ENCODE peak calls at places on chromosomes 2 and 18, in nine cellular contexts. M is endodermal cell, A is SK-N-SH, S is astrocyte, N is cardiac muscle cell, E is heart left ventricle, G is neural progenitor cell, D is tibial artery, T is A549. Z is an unnamed sample.

GRCh38 chr18:37937287-37937686 is 371.7 kb upstream of the CELF4 start:
- DNase-seq in M (no peak), A (no peak), S (no peak), N (no peak), E (no peak), G (no peak), D (no peak), T (no peak), Z (no peak)

GRCh38 chr2:126953483-126953882 is 54.8 kb downstream of the TEX51 start:
- DNase-seq in M (no peak), A (no peak), S (no peak), N (no peak), E (no peak), G (no peak), D (no peak), T (no peak), Z (no peak)

GRCh38 chr2:10810175-10811161 is 2.1 kb downstream of the PDIA6 start:
- DNase-seq in M (peak; percentile 32), A (peak; percentile 72), S (peak; percentile 35), N (no peak), E (no peak), G (no peak), D (no peak), T (no peak), Z (peak; percentile 42)

GRCh38 chr2:98477506-98477905 is 32.8 kb downstream of the INPP4A start:
- DNase-seq in M (no peak), A (no peak), S (no peak), N (no peak), E (no peak), G (no peak), D (no peak), T (no peak), Z (no peak)

GRCh38 chr18:12338382-12338781 is 30.3 kb downstream of the TUBB6 start:
- DNase-seq in M (no peak), A (no peak), S (no peak), N (no peak), E (no peak), G (no peak), D (no peak), T (no peak), Z (no peak)

GRCh38 chr2:67825476-67825875 is 237.3 kb downstream of the C1D start:
- DNase-seq in M (no peak), A (no peak), S (peak; percentile 94), N (no peak), E (no peak), G (no peak), D (no peak), T (no peak), Z (peak; percentile 9)

GRCh38 chr18:21203842-21204241 is 38.2 kb upstream of the GREB1L start:
- DNase-seq in M (no peak), A (no peak), S (no peak), N (no peak), E (no peak), G (no peak), D (no peak), T (no peak), Z (no peak)

GRCh38 chr2:35293261-35293660 is 1062.3 kb upstream of the CRIM1 start:
- DNase-seq in M (peak; percentile 83), A (no peak), S (no peak), N (no peak), E (no peak), G (peak; percentile 79), D (no peak), T (no peak), Z (no peak)

GRCh38 chr2:66960161-66960560 is 437.0 kb upstream of the ETAA1 start:
- DNase-seq in M (no peak), A (no peak), S (no peak), N (no peak), E (peak; percentile 27), G (peak; percentile 6), D (no peak), T (no peak), Z (no peak)

GRCh38 chr18:80067897-80068296 is 33.7 kb downstream of the RBFA start:
- DNase-seq in M (no peak), A (no peak), S (no peak), N (no peak), E (no peak), G (no peak), D (no peak), T (no peak), Z (no peak)

GRCh38 chr2:158045362-158045761 is 56.3 kb upstream of the UPP2 start:
- DNase-seq in M (peak; percentile 68), A (no peak), S (no peak), N (no peak), E (no peak), G (peak; percentile 36), D (no peak), T (no peak), Z (no peak)

DNA sequence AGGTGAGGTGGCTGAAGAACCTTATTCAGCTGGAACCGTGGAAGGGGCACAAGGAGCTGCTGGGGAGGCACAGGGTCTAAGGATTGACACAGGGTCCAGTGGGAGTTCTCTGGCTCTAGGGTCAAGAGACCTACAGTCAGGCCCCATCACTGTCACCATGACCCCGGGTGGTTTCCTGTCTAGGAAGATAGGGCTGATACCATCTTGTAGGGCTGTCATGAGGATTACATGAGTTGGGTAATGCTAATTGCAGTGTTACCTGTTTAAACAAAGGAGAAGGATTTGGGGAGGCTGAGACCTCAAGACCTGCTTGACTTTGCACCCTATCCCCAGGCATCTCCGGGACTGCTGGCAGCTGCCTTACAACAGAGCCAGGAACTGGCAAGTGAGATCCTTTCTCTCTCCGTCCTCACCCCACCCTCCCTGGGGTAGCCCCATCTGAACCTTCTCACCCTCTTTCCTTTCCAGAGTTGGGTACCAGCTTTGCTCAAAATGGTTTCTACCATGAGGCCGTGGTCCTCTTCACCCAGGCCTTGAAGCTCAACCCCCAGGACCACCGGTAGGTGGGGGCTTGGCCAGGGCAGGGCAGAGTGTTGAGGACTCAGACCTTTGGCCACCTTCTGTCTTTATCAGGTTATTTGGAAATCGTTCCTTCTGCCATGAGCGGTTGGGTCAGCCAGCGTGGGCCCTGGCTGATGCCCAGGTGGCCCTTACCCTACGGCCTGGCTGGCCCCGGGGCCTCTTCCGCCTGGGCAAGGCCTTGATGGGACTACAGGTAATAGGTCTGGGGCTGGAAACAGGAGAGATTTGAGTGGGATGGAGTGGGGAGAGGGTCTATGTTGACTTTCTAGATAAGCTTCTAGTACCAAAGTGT is 7.5 kb downstream of the LBX2 start:
- DNase-seq in M (no peak), A (no peak), S (no peak), N (no peak), E (no peak), G (no peak), D (no peak), T (no peak), Z (no peak)
- H3K27ac ChIP-seq in M (no peak overlapping the region), A (no peak overlapping the region), S (no peak overlapping the region), N (no peak overlapping the region), E (no peak overlapping the region), G (no peak overlapping the region), D (no peak overlapping the region), T (no peak overlapping the region), Z (no peak overlapping the region)

DNA sequence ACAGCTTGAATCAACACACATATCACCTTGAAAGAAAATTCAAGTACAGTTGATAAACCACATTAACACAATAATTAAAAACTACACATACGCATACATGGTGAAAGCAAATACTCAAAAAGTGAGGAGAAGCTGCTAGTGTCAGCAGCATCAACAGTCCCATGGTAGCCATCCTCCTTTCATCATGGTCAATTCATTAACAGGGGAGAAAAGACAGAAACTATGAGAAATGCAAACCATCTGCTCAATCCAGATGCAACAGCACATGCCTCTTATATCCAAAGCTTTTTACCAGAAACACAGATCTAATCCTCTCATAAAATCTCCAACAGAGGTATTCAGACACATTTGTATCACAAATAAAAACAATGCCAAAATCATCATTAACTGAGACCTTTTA is 81.9 kb upstream of the CHRNA1 start:
- DNase-seq in M (no peak), A (peak; percentile 55), S (no peak), N (no peak), E (no peak), G (no peak), D (no peak), T (no peak), Z (no peak)
- H3K4me3 ChIP-seq in M (no peak overlapping the region), A (peak overlapping the region; percentile 51), S (peak overlapping the region; percentile 65), N (peak overlapping the region; percentile 33), E (no peak overlapping the region), G (peak overlapping the region; percentile 22), D (peak overlapping the region; percentile 51), T (no peak overlapping the region), Z (peak overlapping the region; percentile 49)

GRCh38 chr2:86070868-86071267 is 34.8 kb downstream of the POLR1A start:
- DNase-seq in M (no peak), A (no peak), S (no peak), N (no peak), E (no peak), G (no peak), D (no peak), T (no peak), Z (no peak)

GRCh38 chr2:86074256-86074655 is 31.4 kb downstream of the POLR1A start:
- DNase-seq in M (no peak), A (no peak), S (no peak), N (no peak), E (no peak), G (no peak), D (no peak), T (no peak), Z (no peak)

GRCh38 chr2:86074811-86075210 is 30.9 kb downstream of the POLR1A start:
- DNase-seq in M (no peak), A (no peak), S (no peak), N (no peak), E (no peak), G (no peak), D (no peak), T (no peak), Z (no peak)

GRCh38 chr2:86072271-86072858 is 33.3 kb downstream of the POLR1A start:
- DNase-seq in M (no peak), A (peak; percentile 41), S (peak; percentile 31), N (no peak), E (peak; percentile 61), G (no peak), D (peak; percentile 87), T (no peak), Z (no peak)

DNA sequence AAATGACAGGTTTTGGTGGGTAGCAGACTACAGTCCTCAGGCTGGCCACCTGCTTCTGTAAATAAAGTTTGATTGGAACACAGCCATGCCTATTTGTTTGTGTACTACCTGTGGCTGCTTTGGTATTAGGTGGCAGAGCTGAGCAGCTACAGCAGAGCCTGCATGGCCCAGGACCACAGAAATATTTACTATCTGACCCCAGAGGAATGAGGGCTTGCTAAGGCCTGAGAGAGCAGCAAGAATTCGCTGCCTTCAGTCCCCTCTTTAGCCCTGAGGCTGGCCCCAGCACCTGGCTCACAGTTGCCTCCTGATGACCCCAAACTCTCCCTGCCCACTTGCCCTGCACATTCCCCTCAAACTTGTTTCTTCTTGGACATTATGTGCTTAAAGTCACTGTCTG is 32.5 kb downstream of the POLR1A start:
- DNase-seq in M (no peak), A (no peak), S (no peak), N (no peak), E (no peak), G (no peak), D (no peak), T (no peak), Z (no peak)
- H3K27ac ChIP-seq in M (no peak overlapping the region), A (no peak overlapping the region), S (no peak overlapping the region), N (no peak overlapping the region), E (peak overlapping the region; percentile 72), G (no peak overlapping the region), D (peak overlapping the region; percentile 72), T (no peak overlapping the region), Z (no peak overlapping the region)

DNA sequence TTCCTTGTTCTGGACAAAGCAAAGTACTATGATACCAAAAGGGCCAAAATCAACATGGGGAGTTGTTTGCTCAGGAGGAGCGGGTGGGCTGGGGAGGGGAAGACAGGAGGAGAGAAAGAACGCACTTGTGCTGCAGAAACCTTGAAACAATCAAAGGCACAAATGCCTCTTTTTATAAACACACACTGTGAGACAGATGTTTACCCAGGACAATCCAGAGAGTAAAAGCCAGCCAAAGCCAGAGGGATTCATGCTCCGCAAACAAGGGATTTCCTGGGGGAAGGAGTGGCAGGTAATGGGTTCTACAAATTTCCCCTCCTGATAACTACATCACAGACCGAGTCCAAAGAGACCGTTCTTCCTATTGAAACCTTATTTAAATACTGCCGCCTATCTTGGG is 323.5 kb upstream of the SKOR2 start:
- DNase-seq in M (no peak), A (no peak), S (no peak), N (no peak), E (no peak), G (no peak), D (no peak), T (no peak), Z (no peak)
- H3K4me3 ChIP-seq in M (no peak overlapping the region), A (no peak overlapping the region), S (no peak overlapping the region), N (no peak overlapping the region), E (no peak overlapping the region), G (no peak overlapping the region), D (no peak overlapping the region), T (no peak overlapping the region), Z (no peak overlapping the region)